ENCODE peak calls at places on chromosomes 11 and 22, in six cellular contexts. E, A, K, D, B and M are unnamed samples. For H3K36me3, the result is how much of the 10 kb centered on the place peaks cover.

GRCh38 chr22:42994917-42995562 is 19.9 kb downstream of the PACSIN2 start:
- DNase-seq in E (peak), A (peak), K (peak), D (no peak), B (peak), M (no peak)

GRCh38 chr22:39242809-39243442 is 1.9 kb downstream of the PDGFB start:
- DNase-seq in E (no peak), A (peak), K (no peak), D (peak), B (peak), M (peak)

GRCh38 chr11:76152741-76153608 is 53.3 kb downstream of the WNT11 start:
- DNase-seq in E (no peak), A (no peak), K (no peak), D (peak), B (no peak), M (peak)

GRCh38 chr22:42434748-42435425 is 2.7 kb upstream of the NFAM1 start:
- DNase-seq in E (no peak), A (no peak), K (no peak), D (no peak), B (no peak), M (no peak)

GRCh38 chr11:26994579-26995210 is 783 bp downstream of the FIBIN start:
- DNase-seq in E (peak), A (no peak), K (peak), D (peak), B (no peak), M (peak)

GRCh38 chr11:72758690-72759389 is 6.6 kb upstream of the ARAP1 start:
- DNase-seq in E (no peak), A (peak), K (peak), D (no peak), B (no peak), M (no peak)

GRCh38 chr22:23237841-23238240 is 57.5 kb downstream of the BCR start:
- DNase-seq in E (no peak), A (no peak), K (no peak), D (no peak), B (no peak), M (no peak)

GRCh38 chr22:22997262-22997898 is 72.9 kb upstream of the GNAZ start:
- DNase-seq in E (no peak), A (no peak), K (no peak), D (no peak), B (no peak), M (no peak)

GRCh38 chr11:67354314-67355022 is 1.1 kb upstream of the POLD4 start:
- DNase-seq in E (peak), A (peak), K (peak), D (peak), B (peak), M (peak)

GRCh38 chr11:19524171-19524671 is 188.4 kb upstream of the NAV2 start:
- DNase-seq in E (no peak), A (no peak), K (no peak), D (no peak), B (peak), M (no peak)

GRCh38 chr22:42905702-42906183 is 48.7 kb upstream of the ARFGAP3 start:
- DNase-seq in E (peak), A (peak), K (peak), D (no peak), B (peak), M (no peak)

GRCh38 chr11:75592699-75593098 is 30.6 kb downstream of the SERPINH1 start:
- DNase-seq in E (no peak), A (peak), K (no peak), D (no peak), B (no peak), M (no peak)

GRCh38 chr11:70435361-70435760 is 37.0 kb downstream of the CTTN start:
- DNase-seq in E (no peak), A (no peak), K (no peak), D (no peak), B (no peak), M (no peak)
- H3K4me3 ChIP-seq in E (no peak), A (no peak), K (no peak), D (no peak), B (no peak), M (no peak)

DNA sequence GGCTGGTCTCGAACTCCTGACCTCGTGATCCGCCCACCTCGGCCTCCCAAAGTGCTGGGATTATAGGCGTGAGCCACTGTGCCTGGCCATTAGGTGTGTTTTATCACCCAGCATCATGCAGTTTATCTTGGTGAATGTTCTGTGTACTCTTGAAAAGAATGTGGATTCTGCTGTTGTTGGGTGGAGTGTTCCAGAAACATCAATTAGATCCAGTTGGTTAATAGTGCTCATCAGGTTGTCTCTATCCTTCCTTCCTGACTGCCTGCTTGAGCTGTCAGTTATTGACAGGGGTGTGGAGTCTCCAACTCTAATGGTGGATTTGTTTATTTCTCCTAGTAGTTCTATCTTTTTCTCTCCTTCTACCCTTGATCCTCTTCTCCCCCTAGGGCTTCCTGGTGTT is 30.2 kb upstream of the PPP6R3 start:
- DNase-seq in E (no peak), A (no peak), K (no peak), D (no peak), B (no peak), M (no peak)
- H3K36me3 ChIP-seq in E (half or more), A (under half), K (under half), D (under half), B (half or more), M (under half)

GRCh38 chr22:46563381-46564083 is 26.1 kb upstream of the CELSR1 start:
- DNase-seq in E (peak), A (peak), K (no peak), D (peak), B (peak), M (peak)
- H3K4me3 ChIP-seq in E (no peak), A (peak), K (no peak), D (no peak), B (peak), M (no peak)

DNA sequence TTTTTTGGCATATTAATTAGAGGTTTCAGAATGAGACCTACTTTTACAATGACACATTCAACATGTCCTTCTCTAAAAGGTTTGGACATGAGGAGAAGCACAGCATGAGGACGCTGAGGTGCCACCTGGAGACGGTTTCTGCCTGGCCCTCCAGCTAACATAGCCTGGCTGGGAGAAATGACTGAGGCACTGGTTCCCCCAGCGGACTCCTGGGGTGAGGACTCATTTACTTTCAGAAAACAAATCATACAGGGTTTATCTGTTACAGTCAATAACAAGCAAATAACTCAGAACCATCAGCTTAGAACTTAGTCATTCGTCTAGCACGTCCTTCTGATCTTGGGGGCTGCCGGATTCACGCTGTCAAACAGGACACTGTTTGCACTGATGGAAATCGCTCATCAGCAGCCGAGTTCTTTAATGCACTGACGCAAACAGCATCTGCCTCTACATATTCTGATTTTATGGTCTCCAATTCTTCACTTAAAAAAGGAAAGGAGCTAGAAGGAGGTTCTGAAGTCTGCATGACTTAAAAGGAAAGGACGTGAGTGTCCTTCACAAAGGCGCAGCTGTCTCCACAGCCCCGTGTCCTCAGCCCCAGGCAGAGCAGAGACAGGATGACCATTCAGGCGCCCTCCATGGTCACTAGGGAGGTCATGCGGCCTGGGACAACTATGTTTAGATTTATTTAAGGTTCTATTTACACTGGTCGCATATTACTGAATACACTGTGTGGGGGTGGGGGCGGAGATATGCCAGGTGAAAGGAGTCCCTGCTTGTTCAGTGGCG is 44.2 kb downstream of the CERK start:
- DNase-seq in E (no peak), A (no peak), K (no peak), D (no peak), B (no peak), M (no peak)
- H3K36me3 ChIP-seq in E (half or more), A (under half), K (under half), D (half or more), B (half or more), M (under half)

GRCh38 chr22:33447733-33448132 is 389.6 kb upstream of the SYN3 start:
- DNase-seq in E (no peak), A (no peak), K (no peak), D (no peak), B (no peak), M (no peak)

GRCh38 chr22:33438273-33438672 is 380.1 kb upstream of the SYN3 start:
- DNase-seq in E (no peak), A (no peak), K (peak), D (no peak), B (no peak), M (no peak)

GRCh38 chr22:33440756-33441155 is 382.6 kb upstream of the SYN3 start:
- DNase-seq in E (no peak), A (no peak), K (no peak), D (no peak), B (no peak), M (no peak)

GRCh38 chr22:33443688-33444087 is 385.5 kb upstream of the SYN3 start:
- DNase-seq in E (no peak), A (no peak), K (no peak), D (no peak), B (no peak), M (no peak)
- H3K4me3 ChIP-seq in E (no peak), A (no peak), K (no peak), D (no peak), B (no peak), M (no peak)

GRCh38 chr11:69650081-69650831 is 9.3 kb downstream of the CCND1 start:
- DNase-seq in E (peak), A (no peak), K (no peak), D (peak), B (no peak), M (peak)

GRCh38 chr11:69648679-69649575 is 8.0 kb downstream of the CCND1 start:
- DNase-seq in E (no peak), A (no peak), K (no peak), D (peak), B (no peak), M (peak)

GRCh38 chr11:69647761-69648497 is 7.0 kb downstream of the CCND1 start:
- DNase-seq in E (no peak), A (no peak), K (no peak), D (peak), B (no peak), M (peak)

GRCh38 chr11:69650832-69651344 is 9.9 kb downstream of the CCND1 start:
- DNase-seq in E (peak), A (no peak), K (no peak), D (no peak), B (no peak), M (no peak)

GRCh38 chr11:69649576-69649900 is 8.6 kb downstream of the CCND1 start:
- DNase-seq in E (no peak), A (no peak), K (no peak), D (peak), B (no peak), M (peak)
- H3K36me3 ChIP-seq in E (half or more), A (under half), K (under half), D (under half), B (half or more), M (under half)

GRCh38 chr11:567036-567628 is 6.4 kb downstream of the RASSF7 start:
- DNase-seq in E (no peak), A (no peak), K (peak), D (peak), B (no peak), M (no peak)
- H3K4me3 ChIP-seq in E (peak), A (peak), K (no peak), D (peak), B (peak), M (no peak)

GRCh38 chr11:47843354-47844060 is 4.6 kb downstream of the NUP160 start:
- DNase-seq in E (no peak), A (no peak), K (no peak), D (no peak), B (no peak), M (no peak)
- H3K36me3 ChIP-seq in E (half or more), A (under half), K (under half), D (half or more), B (half or more), M (under half)